ENCODE peak calls at places on chromosome 3, in seven cellular contexts. I, H, K, D, S, F and P are unnamed samples.

GRCh38 chr3:94069242-94069813 is 6.5 kb downstream of the NSUN3 start:
- DNase-seq in S (peak), D (no peak), K (no peak), F (peak), I (no peak), H (peak), P (no peak)

GRCh38 chr3:41418961-41419691 is 219.8 kb downstream of the CTNNB1 start:
- DNase-seq in K (peak), I (no peak), S (peak), F (peak), D (peak), H (peak), P (no peak)

GRCh38 chr3:158420654-158421396 is 150.2 kb upstream of the MLF1 start:
- DNase-seq in D (no peak), I (no peak), S (peak), F (no peak), K (no peak), H (peak), P (no peak)

GRCh38 chr3:72258786-72259185 is 473.8 kb upstream of the PROK2 start:
- DNase-seq in F (no peak), S (no peak), D (no peak), I (no peak), K (peak), H (no peak), P (no peak)

GRCh38 chr3:167456157-167456799 is 17.6 kb downstream of the SERPINI2 start:
- DNase-seq in I (no peak), D (no peak), H (no peak), F (no peak), S (no peak), K (no peak), P (no peak)

GRCh38 chr3:142888484-142889262 is at the start of gene PCOLCE2:
- DNase-seq in K (peak), D (peak), I (no peak), H (peak), F (no peak), S (peak), P (peak)

GRCh38 chr3:176513604-176514003 is 683.7 kb downstream of the TBL1XR1 start:
- DNase-seq in H (no peak), F (no peak), K (peak), D (no peak), I (no peak), S (no peak), P (no peak)

GRCh38 chr3:12503126-12503952 is 19.1 kb downstream of the TSEN2 start:
- DNase-seq in D (no peak), H (no peak), S (no peak), I (no peak), F (no peak), K (no peak), P (peak)

GRCh38 chr3:184177767-184178306 is 3.2 kb downstream of the AP2M1 start:
- DNase-seq in S (no peak), I (no peak), K (no peak), D (no peak), F (no peak), H (no peak), P (no peak)

GRCh38 chr3:140453750-140454149 is 224.1 kb upstream of the TRIM42 start:
- DNase-seq in D (no peak), F (no peak), S (no peak), K (no peak), H (no peak), I (no peak), P (no peak)

GRCh38 chr3:60064210-60065178 is 1014.7 kb upstream of the CFAP20DC start:
- DNase-seq in H (peak), D (no peak), I (no peak), K (peak), S (no peak), F (no peak), P (no peak)

GRCh38 chr3:17154221-17154620 is 269.5 kb downstream of the PLCL2 start:
- DNase-seq in F (no peak), K (no peak), D (no peak), H (no peak), S (no peak), I (no peak), P (no peak)

GRCh38 chr3:156657862-156658731 is 16.3 kb upstream of the TIPARP start:
- DNase-seq in K (no peak), F (no peak), D (no peak), H (no peak), I (no peak), S (no peak), P (no peak)

GRCh38 chr3:149377408-149378111 is at the start of gene TM4SF1:
- DNase-seq in H (peak), D (no peak), F (no peak), K (no peak), I (no peak), S (peak), P (no peak)

GRCh38 chr3:1092771-1093170 is at the start of gene CNTN6:
- DNase-seq in F (no peak), K (no peak), H (no peak), D (no peak), S (no peak), I (no peak), P (peak)

GRCh38 chr3:173289072-173289471 is 108.5 kb upstream of the NLGN1 start:
- DNase-seq in K (no peak), D (no peak), F (no peak), I (no peak), S (no peak), H (no peak), P (no peak)

GRCh38 chr3:158789592-158789991 is 12.3 kb upstream of the MFSD1 start:
- DNase-seq in I (no peak), K (no peak), S (peak), D (no peak), F (peak), H (peak), P (peak)

GRCh38 chr3:184541886-184542562 is 19.6 kb upstream of the EPHB3 start:
- DNase-seq in S (no peak), I (no peak), K (no peak), F (no peak), H (no peak), D (no peak), P (no peak)

GRCh38 chr3:56923546-56924224 is 121.9 kb upstream of the ARHGEF3 start:
- DNase-seq in F (no peak), I (no peak), D (peak), H (no peak), S (peak), K (peak), P (no peak)

GRCh38 chr3:42685891-42686820 is 819 bp downstream of the KLHL40 start:
- DNase-seq in I (no peak), D (no peak), K (no peak), S (no peak), H (no peak), F (no peak), P (no peak)

GRCh38 chr3:128152419-128153155 is 694 bp upstream of the EEFSEC start:
- DNase-seq in S (peak), K (no peak), I (no peak), D (no peak), H (no peak), F (no peak), P (no peak)

GRCh38 chr3:48039487-48040190 is 23.4 kb upstream of the MAP4 start:
- DNase-seq in D (no peak), I (no peak), F (no peak), H (peak), K (no peak), S (peak), P (peak)

GRCh38 chr3:87109431-87109830 is 117.7 kb upstream of the CHMP2B start:
- DNase-seq in I (no peak), H (no peak), S (no peak), K (no peak), D (no peak), F (no peak), P (no peak)

GRCh38 chr3:57918123-57918837 is 89.9 kb upstream of the FLNB start:
- DNase-seq in H (peak), D (no peak), K (no peak), S (peak), I (no peak), F (no peak), P (no peak)

GRCh38 chr3:171168086-171168485 is 141.6 kb upstream of the SLC2A2 start:
- DNase-seq in S (peak), I (no peak), D (peak), F (no peak), K (no peak), H (peak), P (no peak)

GRCh38 chr3:196081834-196082470 is at the start of gene TFRC:
- DNase-seq in S (peak), F (peak), D (peak), K (peak), I (peak), H (peak), P (peak)

GRCh38 chr3:188421836-188422540 is 268.0 kb downstream of the LPP start:
- DNase-seq in S (no peak), H (no peak), K (no peak), D (no peak), F (peak), I (peak), P (peak)

GRCh38 chr3:33032937-33033336 is 64.0 kb downstream of the GLB1 start:
- DNase-seq in H (no peak), F (no peak), I (no peak), K (no peak), S (peak), D (no peak), P (no peak)

GRCh38 chr3:107884719-107885460 is 205.9 kb downstream of the CD47 start:
- DNase-seq in F (peak), I (no peak), H (peak), K (no peak), S (peak), D (no peak), P (no peak)

GRCh38 chr3:72336821-72337479 is 511.3 kb downstream of the SHQ1 start:
- DNase-seq in H (peak), S (peak), D (no peak), I (no peak), F (no peak), K (no peak), P (no peak)

GRCh38 chr3:39408493-39409372 is 2.2 kb downstream of the RPSA start:
- DNase-seq in H (no peak), D (no peak), I (no peak), K (peak), F (peak), S (no peak), P (no peak)

GRCh38 chr3:15051531-15051930 is 13.6 kb downstream of the MRPS25 start:
- DNase-seq in S (peak), K (peak), F (peak), D (peak), I (no peak), H (peak), P (peak)

GRCh38 chr3:27254896-27255295 is 114.3 kb downstream of the NEK10 start:
- DNase-seq in F (no peak), H (no peak), I (no peak), D (no peak), S (no peak), K (no peak), P (no peak)

GRCh38 chr3:14241716-14242115 is 63.1 kb downstream of the LSM3 start:
- DNase-seq in F (no peak), S (no peak), D (no peak), H (no peak), I (no peak), K (no peak), P (no peak)

GRCh38 chr3:123884258-123884831 is at the start of gene MYLK:
- DNase-seq in I (no peak), F (no peak), K (peak), S (peak), H (peak), D (peak), P (peak)

GRCh38 chr3:194691481-194692281 is 6.0 kb downstream of the FAM43A start:
- DNase-seq in H (no peak), S (no peak), I (peak), D (no peak), F (peak), K (no peak), P (no peak)

GRCh38 chr3:175304437-175304836 is 445.3 kb downstream of the NAALADL2 start:
- DNase-seq in F (no peak), H (peak), D (no peak), I (no peak), S (no peak), K (no peak), P (no peak)

GRCh38 chr3:39138804-39139415 is 14.5 kb downstream of the CSRNP1 start:
- DNase-seq in H (peak), I (no peak), S (no peak), K (no peak), D (no peak), F (no peak), P (peak)